ENCODE peak calls at places on chromosomes 13 and 19, in five cellular contexts. F is AG09309; K is cortex of kidney; S is activated naive CD8-positive, alpha-beta T cell treated with anti-CD3 and anti-CD28 coated beads for 36 hours; J is cardiac muscle cell. Z is an unnamed sample.

GRCh38 chr13:106685142-106685541 is 117.2 kb upstream of the ARGLU1 start:
- DNase-seq in K (no peak), S (no peak), J (no peak), F (no peak), Z (peak; percentile 64)

GRCh38 chr13:47678201-47678963 is 322.7 kb downstream of the SUCLA2 start:
- DNase-seq in K (no peak), F (no peak), S (no peak), J (no peak), Z (no peak)

GRCh38 chr19:1942078-1942933 is 1.3 kb downstream of the CSNK1G2 start:
- DNase-seq in K (no peak), F (no peak), J (peak; percentile 73), S (peak; percentile 81), Z (peak; percentile 85)

GRCh38 chr19:58277748-58278147 is 1.0 kb upstream of the ZNF8 start:
- DNase-seq in F (no peak), K (no peak), S (no peak), J (no peak), Z (no peak)

GRCh38 chr19:44005968-44006367 is 3.2 kb downstream of the ZNF230 start:
- DNase-seq in J (peak; percentile 54), K (no peak), F (no peak), S (no peak), Z (no peak)

GRCh38 chr19:13154911-13155471 is 4.8 kb downstream of the IER2 start:
- DNase-seq in F (no peak), S (peak; percentile 83), J (peak; percentile 79), K (no peak), Z (peak; percentile 77)

GRCh38 chr13:49354719-49355118 is 89.1 kb downstream of the CAB39L start:
- DNase-seq in J (no peak), F (no peak), S (no peak), K (no peak), Z (no peak)

GRCh38 chr19:47020132-47020805 is 632 bp downstream of the NPAS1 start:
- DNase-seq in S (no peak), J (no peak), F (no peak), K (no peak), Z (no peak)

GRCh38 chr13:95112883-95113282 is 188.4 kb downstream of the ABCC4 start:
- DNase-seq in F (no peak), K (no peak), J (no peak), S (no peak), Z (peak; percentile 40)

GRCh38 chr13:79775830-79776229 is 294.9 kb downstream of the NDFIP2 start:
- DNase-seq in S (no peak), J (peak; percentile 85), F (peak; percentile 57), K (no peak), Z (peak; percentile 44)

GRCh38 chr13:20714161-20714560 is 10.7 kb downstream of the IL17D start:
- DNase-seq in J (peak; percentile 45), F (no peak), K (no peak), S (no peak), Z (no peak)

GRCh38 chr13:42424182-42424581 is 149.8 kb upstream of the TNFSF11 start:
- DNase-seq in K (no peak), F (no peak), S (no peak), J (no peak), Z (no peak)

GRCh38 chr19:18346091-18346490 is 5.7 kb downstream of the PGPEP1 start:
- DNase-seq in F (no peak), S (no peak), K (no peak), J (no peak), Z (no peak)

GRCh38 chr19:41350735-41351338 is 2.9 kb downstream of the TGFB1 start:
- DNase-seq in F (no peak), J (peak; percentile 28), S (no peak), K (no peak), Z (no peak)

GRCh38 chr13:108155185-108156106 is 59.9 kb downstream of the LIG4 start:
- DNase-seq in K (no peak), S (peak; percentile 35), F (peak; percentile 7), J (peak; percentile 64), Z (peak; percentile 72)

GRCh38 chr19:46925548-46925950 is 64.8 kb downstream of the ARHGAP35 start:
- DNase-seq in K (no peak), S (no peak), F (no peak), J (no peak), Z (no peak)

GRCh38 chr19:7366701-7367420 is 18.1 kb downstream of the ARHGEF18 start:
- DNase-seq in K (no peak), F (no peak), S (peak; percentile 24), J (peak; percentile 59), Z (no peak)

GRCh38 chr13:30141773-30142501 is 165.4 kb downstream of the KATNAL1 start:
- DNase-seq in J (no peak), F (no peak), K (no peak), S (no peak), Z (no peak)

GRCh38 chr13:97212540-97213146 is 9.5 kb upstream of the MBNL2 start:
- DNase-seq in F (no peak), S (no peak), J (peak; percentile 62), K (no peak), Z (no peak)